ENCODE peak calls at places on chromosome 4, in six cellular contexts. One of them, this sample, is unnamed.

GRCh38 chr4:56640907-56641493 is 40.1 kb downstream of the HOPX start:
- DNase-seq in AG09309: no peak
- DNase-seq in AG04450: no peak
- DNase-seq in choroid plexus epithelial cell: no peak
- DNase-seq in heart right ventricle: no peak
- DNase-seq in bronchial epithelial cell: peak
- DNase-seq in this sample: no peak

GRCh38 chr4:77734928-77735327 is 84.2 kb downstream of the CNOT6L start:
- DNase-seq in AG09309: peak
- DNase-seq in AG04450: peak
- DNase-seq in choroid plexus epithelial cell: peak
- DNase-seq in heart right ventricle: no peak
- DNase-seq in bronchial epithelial cell: peak
- DNase-seq in this sample: peak

GRCh38 chr4:73891739-73892405 is 22.7 kb downstream of the CXCL1 start:
- DNase-seq in AG09309: peak
- DNase-seq in AG04450: peak
- DNase-seq in choroid plexus epithelial cell: peak
- DNase-seq in heart right ventricle: no peak
- DNase-seq in bronchial epithelial cell: no peak
- DNase-seq in this sample: no peak

GRCh38 chr4:77454858-77455257 is 150.8 kb upstream of the CXCL13 start:
- DNase-seq in AG09309: no peak
- DNase-seq in AG04450: no peak
- DNase-seq in choroid plexus epithelial cell: peak
- DNase-seq in heart right ventricle: no peak
- DNase-seq in bronchial epithelial cell: peak
- DNase-seq in this sample: no peak

GRCh38 chr4:65341557-65341956 is 328.7 kb downstream of the EPHA5 start:
- DNase-seq in AG09309: no peak
- DNase-seq in AG04450: no peak
- DNase-seq in choroid plexus epithelial cell: no peak
- DNase-seq in heart right ventricle: no peak
- DNase-seq in bronchial epithelial cell: no peak
- DNase-seq in this sample: no peak

GRCh38 chr4:85747871-85748491 is 273.0 kb downstream of the ARHGAP24 start:
- DNase-seq in AG09309: peak
- DNase-seq in AG04450: peak
- DNase-seq in choroid plexus epithelial cell: peak
- DNase-seq in heart right ventricle: no peak
- DNase-seq in bronchial epithelial cell: peak
- DNase-seq in this sample: peak

GRCh38 chr4:181550381-181550780 is 692.8 kb upstream of the TENM3 start:
- DNase-seq in AG09309: no peak
- DNase-seq in AG04450: no peak
- DNase-seq in choroid plexus epithelial cell: no peak
- DNase-seq in heart right ventricle: no peak
- DNase-seq in bronchial epithelial cell: no peak
- DNase-seq in this sample: no peak

GRCh38 chr4:97468272-97468671 is 675.0 kb downstream of the STPG2 start:
- DNase-seq in AG09309: no peak
- DNase-seq in AG04450: no peak
- DNase-seq in choroid plexus epithelial cell: no peak
- DNase-seq in heart right ventricle: no peak
- DNase-seq in bronchial epithelial cell: no peak
- DNase-seq in this sample: no peak

GRCh38 chr4:20284990-20285389 is 33.3 kb downstream of the SLIT2 start:
- DNase-seq in AG09309: no peak
- DNase-seq in AG04450: no peak
- DNase-seq in choroid plexus epithelial cell: no peak
- DNase-seq in heart right ventricle: no peak
- DNase-seq in bronchial epithelial cell: peak
- DNase-seq in this sample: no peak

GRCh38 chr4:48968814-48969213 is 17.3 kb upstream of the CWH43 start:
- DNase-seq in AG09309: peak
- DNase-seq in AG04450: peak
- DNase-seq in choroid plexus epithelial cell: peak
- DNase-seq in heart right ventricle: no peak
- DNase-seq in bronchial epithelial cell: peak
- DNase-seq in this sample: no peak

GRCh38 chr4:8886625-8887406 is 15.2 kb upstream of the HMX1 start:
- DNase-seq in AG09309: no peak
- DNase-seq in AG04450: no peak
- DNase-seq in choroid plexus epithelial cell: no peak
- DNase-seq in heart right ventricle: no peak
- DNase-seq in bronchial epithelial cell: no peak
- DNase-seq in this sample: no peak

GRCh38 chr4:180617203-180617602 is 1626.0 kb upstream of the TENM3 start:
- DNase-seq in AG09309: no peak
- DNase-seq in AG04450: no peak
- DNase-seq in choroid plexus epithelial cell: no peak
- DNase-seq in heart right ventricle: no peak
- DNase-seq in bronchial epithelial cell: no peak
- DNase-seq in this sample: no peak

GRCh38 chr4:53128959-53129358 is 236.9 kb downstream of the SCFD2 start:
- DNase-seq in AG09309: no peak
- DNase-seq in AG04450: no peak
- DNase-seq in choroid plexus epithelial cell: peak
- DNase-seq in heart right ventricle: peak
- DNase-seq in bronchial epithelial cell: no peak
- DNase-seq in this sample: no peak

GRCh38 chr4:6229095-6229494 is 28.7 kb upstream of the JAKMIP1 start:
- DNase-seq in AG09309: no peak
- DNase-seq in AG04450: no peak
- DNase-seq in choroid plexus epithelial cell: no peak
- DNase-seq in heart right ventricle: no peak
- DNase-seq in bronchial epithelial cell: no peak
- DNase-seq in this sample: no peak

GRCh38 chr4:10326075-10326474 is 131.2 kb downstream of the ZNF518B start:
- DNase-seq in AG09309: no peak
- DNase-seq in AG04450: no peak
- DNase-seq in choroid plexus epithelial cell: no peak
- DNase-seq in heart right ventricle: no peak
- DNase-seq in bronchial epithelial cell: no peak
- DNase-seq in this sample: no peak

GRCh38 chr4:158818595-158818994 is 49.8 kb downstream of the FNIP2 start:
- DNase-seq in AG09309: no peak
- DNase-seq in AG04450: no peak
- DNase-seq in choroid plexus epithelial cell: no peak
- DNase-seq in heart right ventricle: no peak
- DNase-seq in bronchial epithelial cell: no peak
- DNase-seq in this sample: no peak

GRCh38 chr4:67465032-67465762 is 80.1 kb downstream of the CENPC start:
- DNase-seq in AG09309: no peak
- DNase-seq in AG04450: no peak
- DNase-seq in choroid plexus epithelial cell: peak
- DNase-seq in heart right ventricle: no peak
- DNase-seq in bronchial epithelial cell: no peak
- DNase-seq in this sample: no peak

GRCh38 chr4:151117371-151117962 is 18.0 kb downstream of the RPS3A start:
- DNase-seq in AG09309: no peak
- DNase-seq in AG04450: peak
- DNase-seq in choroid plexus epithelial cell: peak
- DNase-seq in heart right ventricle: no peak
- DNase-seq in bronchial epithelial cell: peak
- DNase-seq in this sample: peak

GRCh38 chr4:23728971-23729370 is 160.9 kb downstream of the PPARGC1A start:
- DNase-seq in AG09309: no peak
- DNase-seq in AG04450: no peak
- DNase-seq in choroid plexus epithelial cell: no peak
- DNase-seq in heart right ventricle: no peak
- DNase-seq in bronchial epithelial cell: peak
- DNase-seq in this sample: no peak

GRCh38 chr4:33161202-33161601 is 2441.0 kb downstream of the PCDH7 start:
- DNase-seq in AG09309: no peak
- DNase-seq in AG04450: no peak
- DNase-seq in choroid plexus epithelial cell: no peak
- DNase-seq in heart right ventricle: no peak
- DNase-seq in bronchial epithelial cell: no peak
- DNase-seq in this sample: no peak
- TF ChIP-seq CTCF in AG09309: no peak
- TF ChIP-seq CTCF in AG04450: no peak
- TF ChIP-seq CTCF in choroid plexus epithelial cell: no peak
- TF ChIP-seq CTCF in heart right ventricle: no peak
- TF ChIP-seq CTCF in bronchial epithelial cell: no peak
- TF ChIP-seq CTCF in this sample: no peak

GRCh38 chr4:37051111-37051510 is 193.4 kb upstream of the NWD2 start:
- DNase-seq in AG09309: no peak
- DNase-seq in AG04450: no peak
- DNase-seq in choroid plexus epithelial cell: no peak
- DNase-seq in heart right ventricle: no peak
- DNase-seq in bronchial epithelial cell: no peak
- DNase-seq in this sample: no peak
- TF ChIP-seq CTCF in AG09309: no peak
- TF ChIP-seq CTCF in AG04450: no peak
- TF ChIP-seq CTCF in choroid plexus epithelial cell: no peak
- TF ChIP-seq CTCF in heart right ventricle: no peak
- TF ChIP-seq CTCF in bronchial epithelial cell: no peak
- TF ChIP-seq CTCF in this sample: no peak

DNA sequence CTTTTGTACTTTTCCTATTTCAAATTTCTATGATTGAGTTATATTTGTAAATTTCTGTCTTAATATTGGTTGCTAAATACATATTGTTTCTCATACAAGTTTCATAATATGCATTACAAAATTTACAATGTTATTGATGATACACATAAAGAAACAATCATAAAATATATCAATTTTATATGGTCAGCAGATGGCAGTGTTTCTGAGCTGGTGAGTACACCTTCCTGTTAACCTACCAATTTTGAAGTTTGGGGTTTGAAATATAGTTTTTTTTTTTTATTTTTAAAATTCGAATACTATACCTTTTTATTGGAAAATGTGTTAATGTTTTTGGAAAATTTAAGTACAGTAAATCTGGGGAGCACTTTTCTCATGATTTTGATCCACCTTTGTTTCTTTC is 1953.1 kb upstream of the ADGRL3 start:
- DNase-seq in AG09309: no peak
- DNase-seq in AG04450: no peak
- DNase-seq in choroid plexus epithelial cell: peak
- DNase-seq in heart right ventricle: no peak
- DNase-seq in bronchial epithelial cell: no peak
- DNase-seq in this sample: no peak
- TF ChIP-seq CTCF in AG09309: no peak
- TF ChIP-seq CTCF in AG04450: no peak
- TF ChIP-seq CTCF in choroid plexus epithelial cell: peak
- TF ChIP-seq CTCF in heart right ventricle: no peak
- TF ChIP-seq CTCF in bronchial epithelial cell: no peak
- TF ChIP-seq CTCF in this sample: no peak

GRCh38 chr4:118989098-118990080 is 100.7 kb downstream of the SYNPO2 start:
- DNase-seq in AG09309: peak
- DNase-seq in AG04450: no peak
- DNase-seq in choroid plexus epithelial cell: peak
- DNase-seq in heart right ventricle: no peak
- DNase-seq in bronchial epithelial cell: peak
- DNase-seq in this sample: no peak
- TF ChIP-seq CTCF in AG09309: no peak
- TF ChIP-seq CTCF in AG04450: no peak
- TF ChIP-seq CTCF in choroid plexus epithelial cell: no peak
- TF ChIP-seq CTCF in heart right ventricle: no peak
- TF ChIP-seq CTCF in bronchial epithelial cell: no peak
- TF ChIP-seq CTCF in this sample: no peak

DNA sequence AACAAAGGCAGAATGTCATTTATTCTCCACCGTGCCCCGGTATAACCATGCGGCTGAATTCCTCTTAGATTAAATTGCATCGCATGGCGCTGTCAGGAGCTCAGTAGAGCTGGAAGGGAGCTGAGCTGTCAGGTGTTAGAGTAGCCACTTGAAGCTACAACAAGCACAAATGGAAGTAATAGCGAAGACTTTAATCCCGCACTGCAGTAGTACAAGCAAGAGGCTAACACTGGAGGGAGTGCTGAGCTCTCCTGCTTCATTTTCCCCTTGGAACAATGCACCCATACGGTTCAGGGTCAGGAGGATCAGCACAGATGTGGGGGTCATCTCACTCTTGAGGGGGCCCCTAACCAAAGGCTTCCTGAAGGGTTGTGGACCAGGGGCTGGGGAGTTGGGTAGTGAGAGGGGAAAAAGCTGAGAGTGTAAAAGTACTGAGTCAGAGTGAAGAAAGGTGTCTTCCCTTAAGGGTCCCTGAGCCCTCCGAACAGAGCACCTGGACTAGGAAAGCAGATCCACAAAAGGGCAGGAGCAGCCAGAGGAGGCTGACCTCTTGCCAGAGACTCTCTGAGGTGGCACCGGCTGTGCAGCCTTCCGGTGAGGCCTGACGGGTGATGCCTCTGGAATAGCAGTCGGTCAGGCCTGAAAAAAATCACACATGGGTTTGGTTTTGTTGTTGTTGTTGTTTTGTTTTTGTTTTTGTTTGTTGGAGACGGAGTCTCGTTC is 36.0 kb upstream of the CBR4 start:
- DNase-seq in AG09309: no peak
- DNase-seq in AG04450: no peak
- DNase-seq in choroid plexus epithelial cell: peak
- DNase-seq in heart right ventricle: no peak
- DNase-seq in bronchial epithelial cell: no peak
- DNase-seq in this sample: no peak
- TF ChIP-seq CTCF in AG09309: peak
- TF ChIP-seq CTCF in AG04450: no peak
- TF ChIP-seq CTCF in choroid plexus epithelial cell: peak
- TF ChIP-seq CTCF in heart right ventricle: no peak
- TF ChIP-seq CTCF in bronchial epithelial cell: no peak
- TF ChIP-seq CTCF in this sample: no peak

DNA sequence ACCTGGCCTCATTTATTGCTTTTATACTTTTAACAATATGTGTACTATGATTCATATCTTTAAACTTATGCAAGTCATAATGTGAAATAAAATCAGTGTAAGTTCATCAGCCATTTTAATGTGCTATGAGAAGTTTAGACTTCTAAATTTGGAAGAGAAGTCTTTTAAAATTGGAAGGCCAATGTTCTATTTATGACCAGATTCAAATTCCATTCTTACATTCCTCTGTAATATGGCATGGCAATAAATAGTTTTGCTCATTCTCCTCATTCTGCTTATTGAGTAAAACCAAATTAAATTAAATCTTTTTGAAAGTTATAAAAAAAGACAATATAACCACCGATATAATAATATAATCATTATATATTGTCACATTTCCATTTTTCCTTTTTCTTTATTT is 126.2 kb downstream of the SORBS2 start:
- DNase-seq in AG09309: no peak
- DNase-seq in AG04450: no peak
- DNase-seq in choroid plexus epithelial cell: no peak
- DNase-seq in heart right ventricle: no peak
- DNase-seq in bronchial epithelial cell: no peak
- DNase-seq in this sample: no peak
- TF ChIP-seq CTCF in AG09309: no peak
- TF ChIP-seq CTCF in AG04450: no peak
- TF ChIP-seq CTCF in choroid plexus epithelial cell: no peak
- TF ChIP-seq CTCF in heart right ventricle: no peak
- TF ChIP-seq CTCF in bronchial epithelial cell: no peak
- TF ChIP-seq CTCF in this sample: no peak

GRCh38 chr4:25857403-25857802 is 5.4 kb downstream of the SEL1L3 start:
- DNase-seq in AG09309: no peak
- DNase-seq in AG04450: no peak
- DNase-seq in choroid plexus epithelial cell: peak
- DNase-seq in heart right ventricle: no peak
- DNase-seq in bronchial epithelial cell: no peak
- DNase-seq in this sample: no peak
- TF ChIP-seq CTCF in AG09309: no peak
- TF ChIP-seq CTCF in AG04450: peak
- TF ChIP-seq CTCF in choroid plexus epithelial cell: peak
- TF ChIP-seq CTCF in heart right ventricle: no peak
- TF ChIP-seq CTCF in bronchial epithelial cell: no peak
- TF ChIP-seq CTCF in this sample: no peak

This sample was measured in activated CD8-positive, alpha-beta T cell treated with anti-CD3 and anti-CD28 coated beads for 36 hours.